ENCODE peak calls at places on chromosomes 12 and 14, in seven cellular contexts. P, X, Z, B, F, Y and L are unnamed samples.

GRCh38 chr14:55689971-55690871 is 110.2 kb downstream of the KTN1 start:
- DNase-seq in X (no peak), Y (no peak), F (no peak), Z (no peak), P (no peak), B (no peak), L (no peak)

GRCh38 chr12:71771069-71771468 is 16.4 kb downstream of the RAB21 start:
- DNase-seq in P (no peak), X (no peak), B (no peak), Y (no peak), F (no peak), Z (no peak), L (no peak)

GRCh38 chr12:54404061-54405004 is 14.7 kb downstream of the ITGA5 start:
- DNase-seq in F (peak), Z (no peak), P (peak), X (peak), Y (no peak), B (peak), L (no peak)

GRCh38 chr14:75282166-75282547 is 3.5 kb downstream of the FOS start:
- DNase-seq in Z (no peak), Y (no peak), P (peak), X (no peak), F (no peak), B (no peak), L (no peak)

GRCh38 chr12:42281281-42281680 is 43.2 kb upstream of the YAF2 start:
- DNase-seq in P (no peak), B (no peak), Z (no peak), F (no peak), X (no peak), Y (no peak), L (no peak)

GRCh38 chr14:96567289-96567899 is 65.2 kb downstream of the PAPOLA start:
- DNase-seq in X (no peak), Z (no peak), F (no peak), B (peak), P (no peak), Y (no peak), L (no peak)

GRCh38 chr12:70154960-70155589 is 88.2 kb upstream of the CNOT2 start:
- DNase-seq in F (no peak), B (no peak), Y (no peak), P (no peak), X (no peak), Z (no peak), L (no peak)

GRCh38 chr12:96225003-96225855 is 31.1 kb downstream of the ELK3 start:
- DNase-seq in P (peak), X (no peak), Z (no peak), Y (no peak), F (no peak), B (no peak), L (no peak)

GRCh38 chr12:127125607-127126259 is 1141.2 kb upstream of the TMEM132C start:
- DNase-seq in X (no peak), B (no peak), Y (no peak), Z (no peak), F (no peak), P (no peak), L (no peak)

GRCh38 chr14:88128811-88129210 is 123.9 kb downstream of the GPR65 start:
- DNase-seq in X (no peak), B (peak), Y (peak), Z (no peak), F (no peak), P (no peak), L (no peak)

GRCh38 chr14:59342516-59343484 is 122.4 kb downstream of the GPR135 start:
- DNase-seq in F (no peak), X (no peak), Z (no peak), Y (no peak), B (no peak), P (no peak), L (no peak)

GRCh38 chr12:132379996-132380395 is 50.6 kb upstream of the GALNT9 start:
- DNase-seq in B (no peak), F (no peak), P (no peak), X (no peak), Y (no peak), Z (no peak), L (peak)

GRCh38 chr14:67571275-67571990 is 28.6 kb downstream of the PIGH start:
- DNase-seq in B (peak), Z (peak), F (peak), P (peak), X (peak), Y (peak), L (peak)

GRCh38 chr14:95156153-95156764 is 1.1 kb downstream of the DICER1 start:
- DNase-seq in X (peak), Z (no peak), F (no peak), B (peak), Y (no peak), P (no peak), L (no peak)

GRCh38 chr12:31337952-31338351 is 12.0 kb upstream of the SINHCAF start:
- DNase-seq in Z (no peak), P (no peak), B (no peak), X (no peak), Y (no peak), F (no peak), L (no peak)

GRCh38 chr12:88509347-88509746 is 70.9 kb downstream of the KITLG start:
- DNase-seq in B (no peak), Y (no peak), Z (no peak), P (no peak), X (no peak), F (no peak), L (no peak)

GRCh38 chr12:40216516-40217288 is 8.1 kb upstream of the LRRK2 start:
- DNase-seq in X (no peak), Y (no peak), Z (no peak), F (no peak), P (no peak), B (no peak), L (no peak)

DNA sequence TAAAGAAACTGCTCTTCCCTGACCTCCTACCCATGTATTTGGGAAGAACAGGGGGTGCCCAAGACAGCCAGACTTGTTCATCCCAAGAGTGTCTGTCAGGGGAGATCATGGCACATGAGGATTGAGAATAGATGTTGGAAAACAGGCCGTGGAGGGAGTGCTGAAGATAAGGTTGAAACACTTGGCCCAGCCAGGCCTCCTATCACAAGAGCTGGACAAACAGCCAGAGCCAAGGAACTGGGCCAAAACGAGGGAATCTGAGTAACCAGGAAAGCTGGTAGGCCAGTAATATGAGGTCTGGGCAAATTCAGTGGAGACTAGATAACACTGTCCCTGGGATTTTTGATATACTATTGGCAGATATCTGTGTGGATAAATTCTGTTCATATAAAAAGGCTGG is 161.7 kb downstream of the TMX1 start:
- DNase-seq in F (no peak), X (peak), Z (no peak), Y (no peak), P (peak), B (no peak), L (no peak)
- TF ChIP-seq CTCF in F (no peak), X (no peak), Z (no peak), Y (no peak), P (no peak), B (no peak), L (no peak)

DNA sequence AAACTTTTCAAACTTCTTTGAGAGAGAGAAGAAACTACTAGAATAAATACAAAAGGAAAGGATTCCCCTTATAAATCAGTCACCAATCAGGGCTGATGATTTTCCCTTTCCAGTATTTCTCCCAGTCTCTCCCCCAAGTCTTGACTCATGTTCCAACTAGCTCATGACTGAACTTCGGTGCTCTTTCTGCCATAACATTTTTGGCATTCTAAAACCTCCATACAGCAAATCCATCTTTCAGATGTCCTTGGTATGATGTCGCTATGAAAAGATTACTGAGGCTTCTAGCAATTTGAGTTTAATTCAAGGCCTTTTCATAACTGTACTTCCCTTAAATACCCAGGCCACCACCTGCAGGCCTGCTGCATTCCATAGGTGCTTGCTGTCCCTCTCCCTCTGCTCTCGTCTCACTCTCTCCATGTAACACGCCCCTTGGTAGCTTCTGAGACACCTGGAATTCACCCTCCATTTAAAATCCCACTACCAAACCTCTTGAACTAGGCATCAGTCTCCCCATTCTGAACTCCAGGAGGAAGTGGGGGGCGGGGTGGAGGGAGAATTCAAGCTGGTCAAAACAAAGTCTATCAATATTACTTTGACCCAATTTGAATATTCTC is 2.4 kb downstream of the PRKD1 start:
- DNase-seq in Y (no peak), P (no peak), Z (no peak), X (no peak), B (no peak), F (no peak), L (no peak)
- TF ChIP-seq CTCF in Y (no peak), P (no peak), Z (no peak), X (no peak), B (no peak), F (no peak), L (no peak)

DNA sequence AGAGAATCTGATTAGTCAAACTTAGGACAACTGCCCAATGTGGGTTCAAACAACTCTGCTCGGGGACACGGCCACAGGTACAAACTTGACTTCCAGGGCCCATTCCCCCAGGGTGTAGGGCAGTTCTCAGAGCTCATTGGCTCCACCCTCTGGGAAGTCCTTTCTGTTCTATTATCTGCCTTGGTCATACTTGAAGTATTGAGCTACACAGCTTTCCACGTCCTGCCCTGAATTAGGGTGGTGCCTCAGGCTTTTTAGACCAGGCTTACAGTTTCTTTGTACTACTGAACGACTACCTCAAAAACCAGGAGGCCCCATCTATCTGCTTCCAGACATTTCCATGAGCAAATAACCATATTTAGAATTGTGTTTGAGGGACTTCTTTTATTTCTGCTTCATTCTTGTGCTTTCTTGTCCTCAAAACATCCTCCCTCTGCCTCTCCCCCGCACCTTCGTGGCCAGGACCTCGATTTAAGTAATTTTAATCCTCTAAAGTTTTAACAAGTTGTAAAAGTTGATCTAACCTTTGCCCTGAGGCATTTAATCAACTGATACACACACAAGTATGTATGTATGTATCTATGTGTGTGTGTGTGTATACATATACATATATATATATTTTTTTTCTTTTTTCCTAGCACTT is 281.8 kb upstream of the AMIGO2 start:
- DNase-seq in Y (no peak), P (peak), X (peak), Z (no peak), B (peak), F (peak), L (no peak)
- TF ChIP-seq CTCF in Y (no peak), P (no peak), X (no peak), Z (no peak), B (no peak), F (no peak), L (peak)

DNA sequence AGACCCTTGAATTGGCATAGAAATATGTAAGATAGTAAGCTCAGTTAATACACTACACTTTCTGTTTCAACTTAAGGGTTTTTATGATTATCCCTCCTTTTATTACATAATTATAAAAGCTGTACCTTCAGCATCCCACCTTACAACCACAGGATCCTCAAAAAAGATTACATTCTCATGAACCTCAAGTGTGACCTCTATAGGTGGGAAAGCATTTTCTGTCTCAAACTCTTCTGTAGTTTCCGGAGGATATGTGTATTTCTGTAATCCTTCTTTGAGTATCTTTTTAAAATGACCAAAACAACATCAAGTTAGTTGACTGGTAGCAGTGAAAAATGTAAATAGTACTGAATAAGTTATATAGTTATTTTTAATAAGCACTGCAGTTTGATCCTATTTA is 75.9 kb downstream of the DNAI7 start:
- DNase-seq in B (no peak), X (no peak), Y (no peak), P (no peak), F (no peak), Z (no peak), L (no peak)
- TF ChIP-seq CTCF in B (no peak), X (no peak), Y (no peak), P (no peak), F (no peak), Z (no peak), L (no peak)

GRCh38 chr14:103088921-103089320 is 4.9 kb downstream of the LBHD2 start:
- DNase-seq in X (no peak), Y (no peak), F (no peak), Z (no peak), P (no peak), B (no peak), L (no peak)
- TF ChIP-seq CTCF in X (no peak), Y (no peak), F (no peak), Z (no peak), P (no peak), B (no peak), L (no peak)